ENCODE peak calls at places on chromosomes 6 and 20, in six cellular contexts. I is H1, C is K562, J is HepG2, V is GM12891, X is GM12878. N is an unnamed sample.

GRCh38 chr6:52909531-52909930 is at the start of gene GSTA3:
- DNase-seq in V (no peak), C (no peak), J (no peak), X (no peak), I (no peak), N (no peak)

GRCh38 chr20:51625105-51625504 is 82.6 kb upstream of the NFATC2 start:
- DNase-seq in J (no peak), X (no peak), C (no peak), V (no peak), I (no peak), N (no peak)

GRCh38 chr6:31834367-31834703 is 6.8 kb downstream of the HSPA1B start:
- DNase-seq in X (peak), J (peak), C (peak), V (peak), I (peak), N (peak)

GRCh38 chr20:50512323-50512722 is 2.1 kb downstream of the PTPN1 start:
- DNase-seq in X (no peak), C (no peak), J (no peak), V (no peak), I (no peak), N (no peak)

GRCh38 chr6:134714679-134715078 is 235.2 kb downstream of the ALDH8A1 start:
- DNase-seq in I (no peak), V (no peak), J (no peak), C (no peak), X (no peak), N (no peak)

GRCh38 chr20:51660741-51661608 is 107.2 kb downstream of the ATP9A start:
- DNase-seq in I (no peak), J (no peak), X (no peak), C (no peak), V (no peak), N (no peak)

GRCh38 chr6:132598473-132598872 is 8.9 kb upstream of the TAAR5 start:
- DNase-seq in J (peak), I (no peak), V (no peak), X (no peak), C (peak), N (no peak)

GRCh38 chr20:23152308-23152892 is 66.3 kb upstream of the CD93 start:
- DNase-seq in I (peak), C (peak), V (no peak), J (peak), X (no peak), N (no peak)

GRCh38 chr6:79614326-79615285 is 16.5 kb upstream of the SH3BGRL2 start:
- DNase-seq in I (no peak), C (peak), X (peak), J (no peak), V (no peak), N (no peak)

GRCh38 chr20:20711413-20711812 is 1.0 kb downstream of the RALGAPA2 start:
- DNase-seq in J (no peak), I (no peak), V (no peak), X (no peak), C (no peak), N (no peak)

GRCh38 chr6:79672631-79673065 is 41.5 kb downstream of the SH3BGRL2 start:
- DNase-seq in C (peak), I (no peak), X (no peak), V (no peak), J (peak), N (no peak)

GRCh38 chr20:40467014-40467413 is 222.0 kb downstream of the MAFB start:
- DNase-seq in X (no peak), J (no peak), I (no peak), C (no peak), V (no peak), N (no peak)

GRCh38 chr6:44833248-44833647 is 445.7 kb downstream of the CDC5L start:
- DNase-seq in X (peak), V (no peak), C (no peak), J (no peak), I (no peak), N (no peak)

GRCh38 chr6:44826277-44826676 is 438.8 kb downstream of the CDC5L start:
- DNase-seq in J (no peak), X (no peak), C (no peak), I (no peak), V (no peak), N (no peak)

GRCh38 chr6:44829811-44830210 is 442.3 kb downstream of the CDC5L start:
- DNase-seq in I (no peak), X (peak), V (no peak), J (no peak), C (no peak), N (no peak)

GRCh38 chr6:44828780-44829179 is 441.3 kb downstream of the CDC5L start:
- DNase-seq in V (no peak), I (no peak), C (no peak), X (no peak), J (no peak), N (no peak)

GRCh38 chr6:44831002-44831610 is 443.6 kb downstream of the CDC5L start:
- DNase-seq in V (no peak), X (no peak), J (no peak), I (no peak), C (no peak), N (no peak)
- TF ChIP-seq TAF1 in V (no peak), X (no peak), J (no peak), I (no peak), C (no peak), N (no peak)

DNA sequence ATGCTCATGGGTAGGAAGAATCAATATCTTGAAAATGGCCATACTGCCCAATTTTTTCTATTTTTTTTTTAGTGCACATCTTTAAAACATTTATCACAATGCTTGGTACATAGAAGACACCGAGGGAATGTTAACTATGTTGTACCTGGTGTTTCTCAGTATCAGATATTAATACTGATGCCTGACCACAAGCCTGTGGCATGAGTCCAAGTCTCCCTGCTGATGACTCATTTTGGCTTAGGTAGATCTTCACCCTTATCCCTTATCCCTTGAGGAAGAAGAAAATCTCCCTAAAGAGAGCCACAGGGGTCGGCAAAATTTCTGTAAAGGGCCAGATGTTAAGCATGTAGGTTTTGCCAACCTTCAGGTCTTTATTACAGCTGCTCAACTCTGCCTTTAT is 14.5 kb downstream of the CD109 start:
- DNase-seq in V (no peak), I (no peak), C (no peak), X (no peak), J (peak), N (no peak)
- TF ChIP-seq POLR2AphosphoS5 in V (no peak), I (no peak), C (no peak), X (no peak), J (no peak), N (no peak)

DNA sequence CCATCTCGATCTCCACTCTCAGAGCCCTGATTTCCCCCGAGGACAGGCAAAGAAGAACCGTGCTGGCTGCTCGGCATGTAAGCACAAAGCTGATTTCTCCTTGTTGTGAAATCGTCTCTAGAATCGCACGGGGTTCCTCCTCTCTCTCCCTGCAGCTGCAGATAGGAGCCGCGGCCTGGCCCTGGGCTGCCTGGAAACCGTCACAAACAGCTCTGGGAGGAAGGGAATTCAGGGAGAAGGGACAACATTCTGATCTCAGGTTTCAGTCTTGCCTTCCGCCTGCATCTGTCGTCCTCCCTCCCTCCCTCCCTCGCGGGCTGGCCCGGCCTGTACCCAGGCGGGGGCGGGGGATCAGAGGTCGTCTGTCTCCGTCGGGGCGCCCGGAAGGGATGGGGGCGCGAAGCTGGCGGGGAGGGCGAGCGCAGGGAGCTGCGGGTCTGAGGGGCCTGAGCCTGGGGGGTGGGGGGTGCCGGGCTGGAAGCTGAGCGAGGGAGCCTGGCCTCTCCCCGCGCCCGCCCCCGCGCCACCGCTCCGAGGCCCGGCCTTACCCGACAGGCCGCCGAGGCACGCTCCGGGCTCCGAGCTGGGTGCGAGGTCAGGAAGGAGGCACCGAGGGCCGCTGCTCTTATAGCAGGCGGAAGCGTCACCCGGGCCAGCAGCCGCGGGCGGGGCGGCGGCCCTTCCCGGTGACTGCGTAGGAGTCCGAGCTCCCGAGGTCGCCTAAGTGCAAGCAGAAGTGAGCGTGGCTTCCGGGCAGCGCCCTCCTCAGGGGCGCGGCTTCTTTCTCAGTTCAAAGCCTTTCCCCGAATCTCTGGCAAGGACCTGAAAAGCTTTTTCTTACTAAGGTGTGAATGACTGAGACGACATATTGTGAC is at the start of gene SERPINB1:
- DNase-seq in V (peak), I (peak), C (peak), J (peak), X (no peak), N (no peak)
- TF ChIP-seq POLR2A in V (no peak), I (peak), C (peak), J (peak), X (peak), N (peak)

DNA sequence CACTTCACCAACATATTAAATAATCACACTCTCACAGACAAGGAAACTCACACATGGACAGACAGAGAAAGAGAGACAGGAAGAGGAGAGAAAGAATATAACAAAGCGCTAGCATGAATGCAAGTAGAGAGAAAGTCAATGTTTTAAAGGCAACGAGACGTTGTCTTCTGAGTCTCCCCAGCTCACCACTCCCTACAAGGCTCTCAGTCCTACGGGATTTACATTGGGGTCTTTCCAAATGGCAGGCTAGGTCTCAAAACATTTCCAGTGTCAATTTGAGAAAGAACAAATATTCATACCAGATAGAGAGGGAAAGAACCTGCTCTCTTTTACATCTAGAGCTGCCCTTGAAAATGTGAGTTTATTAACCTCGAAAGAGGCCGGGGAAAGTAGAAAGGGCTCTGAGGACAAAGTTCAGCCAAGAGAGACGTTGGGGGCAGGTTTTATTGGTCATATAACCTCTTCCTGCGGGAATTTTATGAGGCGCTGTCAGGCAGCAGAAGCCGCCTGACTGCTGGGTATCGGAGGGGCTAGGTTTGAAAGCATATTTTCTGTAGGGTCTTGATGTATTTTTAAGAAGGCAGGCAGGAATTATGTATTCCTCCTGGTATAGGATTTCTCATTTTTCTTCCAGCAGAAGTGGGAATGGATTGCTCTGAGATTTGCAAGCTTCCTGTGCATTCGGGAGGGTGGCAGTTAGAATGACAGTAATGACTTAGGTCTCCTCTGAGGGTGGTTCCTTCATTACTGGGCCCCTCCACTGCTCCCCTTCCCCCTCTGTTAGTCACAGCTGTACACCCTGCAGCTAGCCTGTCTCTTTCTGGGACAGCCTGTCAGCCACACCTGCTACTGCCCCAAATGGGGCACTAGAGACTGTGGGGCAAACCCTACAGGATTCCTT is 34.4 kb upstream of the KIF16B start:
- DNase-seq in I (peak), X (no peak), C (no peak), J (peak), V (no peak), N (no peak)
- TF ChIP-seq TAF1 in I (no peak), X (no peak), C (no peak), J (no peak), V (no peak), N (no peak)

N was measured in GM12892.